ENCODE peak calls at places on chromosomes 4 and X, in eight cellular contexts. One of them, this sample, is unnamed.

GRCh38 chr4:89204624-89205023 is 93.3 kb downstream of the TIGD2 start:
- DNase-seq in heart left ventricle: no peak
- DNase-seq in upper lobe of right lung: no peak
- DNase-seq in endodermal cell: no peak
- DNase-seq in fibroblast of lung: peak; percentile 48
- DNase-seq in hepatocyte: no peak
- DNase-seq in neural progenitor cell: no peak
- DNase-seq in tibial artery: no peak
- DNase-seq in this sample: no peak

GRCh38 chr4:89653012-89653411 is 183.9 kb downstream of the SNCA start:
- DNase-seq in heart left ventricle: no peak
- DNase-seq in upper lobe of right lung: no peak
- DNase-seq in endodermal cell: no peak
- DNase-seq in fibroblast of lung: no peak
- DNase-seq in hepatocyte: no peak
- DNase-seq in neural progenitor cell: peak; percentile 45
- DNase-seq in tibial artery: no peak
- DNase-seq in this sample: no peak

GRCh38 chr4:39587881-39588280 is 50.8 kb downstream of the SMIM14 start:
- DNase-seq in heart left ventricle: no peak
- DNase-seq in upper lobe of right lung: no peak
- DNase-seq in endodermal cell: no peak
- DNase-seq in fibroblast of lung: peak; percentile 90
- DNase-seq in hepatocyte: no peak
- DNase-seq in neural progenitor cell: no peak
- DNase-seq in tibial artery: no peak
- DNase-seq in this sample: no peak

GRCh38 chr4:77734928-77735327 is 84.2 kb downstream of the CNOT6L start:
- DNase-seq in heart left ventricle: no peak
- DNase-seq in upper lobe of right lung: no peak
- DNase-seq in endodermal cell: peak; percentile 50
- DNase-seq in fibroblast of lung: peak; percentile 59
- DNase-seq in hepatocyte: peak; percentile 66
- DNase-seq in neural progenitor cell: no peak
- DNase-seq in tibial artery: no peak
- DNase-seq in this sample: no peak

GRCh38 chrX:138775501-138775900 is 64.0 kb upstream of the FGF13 start:
- DNase-seq in heart left ventricle: no peak
- DNase-seq in upper lobe of right lung: no peak
- DNase-seq in endodermal cell: no peak
- DNase-seq in fibroblast of lung: peak; percentile 34
- DNase-seq in hepatocyte: peak; percentile 28
- DNase-seq in neural progenitor cell: peak; percentile 46
- DNase-seq in tibial artery: no peak
- DNase-seq in this sample: no peak

GRCh38 chr4:13921805-13922204 is 294.3 kb upstream of the BOD1L1 start:
- DNase-seq in heart left ventricle: no peak
- DNase-seq in upper lobe of right lung: no peak
- DNase-seq in endodermal cell: no peak
- DNase-seq in fibroblast of lung: peak; percentile 58
- DNase-seq in hepatocyte: peak; percentile 17
- DNase-seq in neural progenitor cell: no peak
- DNase-seq in tibial artery: no peak
- DNase-seq in this sample: no peak

GRCh38 chr4:180768610-180769009 is 1474.6 kb upstream of the TENM3 start:
- DNase-seq in heart left ventricle: no peak
- DNase-seq in upper lobe of right lung: no peak
- DNase-seq in endodermal cell: no peak
- DNase-seq in fibroblast of lung: no peak
- DNase-seq in hepatocyte: no peak
- DNase-seq in neural progenitor cell: no peak
- DNase-seq in tibial artery: no peak
- DNase-seq in this sample: no peak

GRCh38 chr4:3320361-3321023 is 27.7 kb downstream of the RGS12 start:
- DNase-seq in heart left ventricle: no peak
- DNase-seq in upper lobe of right lung: peak; percentile 31
- DNase-seq in endodermal cell: peak; percentile 39
- DNase-seq in fibroblast of lung: no peak
- DNase-seq in hepatocyte: peak; percentile 71
- DNase-seq in neural progenitor cell: no peak
- DNase-seq in tibial artery: peak; percentile 48
- DNase-seq in this sample: peak; percentile 3

GRCh38 chr4:185232370-185232769 is 23.0 kb downstream of the SNX25 start:
- DNase-seq in heart left ventricle: no peak
- DNase-seq in upper lobe of right lung: no peak
- DNase-seq in endodermal cell: no peak
- DNase-seq in fibroblast of lung: peak; percentile 64
- DNase-seq in hepatocyte: peak; percentile 32
- DNase-seq in neural progenitor cell: no peak
- DNase-seq in tibial artery: no peak
- DNase-seq in this sample: peak; percentile 63

GRCh38 chrX:133796282-133796681 is 189.1 kb downstream of the GPC3 start:
- DNase-seq in heart left ventricle: no peak
- DNase-seq in upper lobe of right lung: no peak
- DNase-seq in endodermal cell: no peak
- DNase-seq in fibroblast of lung: no peak
- DNase-seq in hepatocyte: no peak
- DNase-seq in neural progenitor cell: no peak
- DNase-seq in tibial artery: no peak
- DNase-seq in this sample: no peak

GRCh38 chrX:133792198-133792953 is 193.0 kb downstream of the GPC3 start:
- DNase-seq in heart left ventricle: peak; percentile 33
- DNase-seq in upper lobe of right lung: peak; percentile 66
- DNase-seq in endodermal cell: peak; percentile 92
- DNase-seq in fibroblast of lung: peak; percentile 54
- DNase-seq in hepatocyte: peak; percentile 80
- DNase-seq in neural progenitor cell: peak; percentile 85
- DNase-seq in tibial artery: peak; percentile 67
- DNase-seq in this sample: peak; percentile 57

GRCh38 chrX:133794151-133794550 is 191.2 kb downstream of the GPC3 start:
- DNase-seq in heart left ventricle: no peak
- DNase-seq in upper lobe of right lung: no peak
- DNase-seq in endodermal cell: no peak
- DNase-seq in fibroblast of lung: no peak
- DNase-seq in hepatocyte: peak; percentile 16
- DNase-seq in neural progenitor cell: peak; percentile 7
- DNase-seq in tibial artery: no peak
- DNase-seq in this sample: no peak
- H3K4me1 ChIP-seq in heart left ventricle: no peaks in the 10 kb centered on the region
- H3K4me1 ChIP-seq in upper lobe of right lung: no peaks in the 10 kb centered on the region
- H3K4me1 ChIP-seq in endodermal cell: no peaks in the 10 kb centered on the region
- H3K4me1 ChIP-seq in fibroblast of lung: no peaks in the 10 kb centered on the region
- H3K4me1 ChIP-seq in hepatocyte: peaks cover 14% of the 10 kb centered on the region
- H3K4me1 ChIP-seq in neural progenitor cell: peaks cover 33% of the 10 kb centered on the region
- H3K4me1 ChIP-seq in tibial artery: no peaks in the 10 kb centered on the region
- H3K4me1 ChIP-seq in this sample: no peaks in the 10 kb centered on the region

GRCh38 chrX:15269120-15269519 is 763 bp downstream of the ASB9 start:
- DNase-seq in heart left ventricle: no peak
- DNase-seq in upper lobe of right lung: no peak
- DNase-seq in endodermal cell: no peak
- DNase-seq in fibroblast of lung: no peak
- DNase-seq in hepatocyte: no peak
- DNase-seq in neural progenitor cell: no peak
- DNase-seq in tibial artery: no peak
- DNase-seq in this sample: no peak

GRCh38 chrX:15274946-15275345 is 5.1 kb upstream of the ASB9 start:
- DNase-seq in heart left ventricle: no peak
- DNase-seq in upper lobe of right lung: no peak
- DNase-seq in endodermal cell: no peak
- DNase-seq in fibroblast of lung: no peak
- DNase-seq in hepatocyte: no peak
- DNase-seq in neural progenitor cell: no peak
- DNase-seq in tibial artery: no peak
- DNase-seq in this sample: no peak

DNA sequence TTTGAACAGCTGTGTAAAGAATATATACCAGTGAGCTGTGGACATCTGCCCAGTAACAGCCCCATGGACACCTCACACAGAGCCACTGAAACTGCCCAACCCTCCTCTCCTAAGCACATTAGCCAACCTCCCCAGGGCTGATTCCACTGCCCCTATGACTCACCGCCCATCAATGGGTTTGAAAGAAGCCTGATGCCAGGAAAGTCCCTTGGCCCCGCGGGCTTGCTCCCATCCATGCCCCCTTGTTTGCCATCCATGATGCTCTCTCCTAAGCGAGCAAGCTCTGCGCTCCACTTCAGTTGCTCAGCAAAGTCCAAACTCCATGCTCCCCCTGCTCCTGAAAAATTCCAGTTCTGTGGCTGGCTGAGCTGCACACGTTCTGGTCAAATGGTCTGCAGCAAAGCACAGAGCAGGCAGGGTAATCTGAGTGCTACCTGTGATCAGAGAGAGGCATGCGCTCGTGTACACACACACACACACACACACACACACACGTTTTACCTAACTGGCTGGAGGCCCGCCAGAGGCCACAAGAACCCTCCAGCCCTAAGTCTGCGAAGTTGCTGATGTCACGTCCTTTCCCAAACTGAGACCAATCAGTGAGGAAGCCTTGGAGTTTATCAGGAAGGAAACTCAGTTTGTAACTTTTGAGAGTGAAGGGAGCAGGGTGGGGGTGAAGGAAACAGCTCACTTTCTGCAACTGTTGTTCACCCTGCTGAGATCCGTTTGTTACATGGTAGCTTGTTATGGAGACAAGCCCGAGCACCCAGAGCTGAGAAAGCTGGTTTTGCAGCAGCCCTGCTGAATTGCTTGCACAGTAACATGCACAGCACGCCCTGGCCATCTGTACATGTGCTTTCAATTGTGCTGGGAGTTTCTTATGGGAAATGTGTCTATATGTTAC is at the start of gene ASB9:
- DNase-seq in heart left ventricle: peak; percentile 28
- DNase-seq in upper lobe of right lung: peak; percentile 75
- DNase-seq in endodermal cell: peak; percentile 55
- DNase-seq in fibroblast of lung: peak; percentile 19
- DNase-seq in hepatocyte: peak; percentile 74
- DNase-seq in neural progenitor cell: no peak
- DNase-seq in tibial artery: peak; percentile 56
- DNase-seq in this sample: peak; percentile 11
- TF ChIP-seq CTCF in heart left ventricle: no peak
- TF ChIP-seq CTCF in upper lobe of right lung: no peak
- TF ChIP-seq CTCF in endodermal cell: no peak
- TF ChIP-seq CTCF in fibroblast of lung: no peak
- TF ChIP-seq CTCF in hepatocyte: no peak
- TF ChIP-seq CTCF in neural progenitor cell: no peak
- TF ChIP-seq CTCF in tibial artery: no peak
- TF ChIP-seq CTCF in this sample: no peak

GRCh38 chr4:163598028-163598427 is 103.5 kb downstream of the TMA16 start:
- DNase-seq in heart left ventricle: no peak
- DNase-seq in upper lobe of right lung: no peak
- DNase-seq in endodermal cell: no peak
- DNase-seq in fibroblast of lung: no peak
- DNase-seq in hepatocyte: no peak
- DNase-seq in neural progenitor cell: no peak
- DNase-seq in tibial artery: no peak
- DNase-seq in this sample: no peak

GRCh38 chr4:163598489-163598888 is 104.0 kb downstream of the TMA16 start:
- DNase-seq in heart left ventricle: no peak
- DNase-seq in upper lobe of right lung: no peak
- DNase-seq in endodermal cell: no peak
- DNase-seq in fibroblast of lung: no peak
- DNase-seq in hepatocyte: no peak
- DNase-seq in neural progenitor cell: no peak
- DNase-seq in tibial artery: no peak
- DNase-seq in this sample: no peak

GRCh38 chr4:163592207-163592606 is 97.7 kb downstream of the TMA16 start:
- DNase-seq in heart left ventricle: no peak
- DNase-seq in upper lobe of right lung: no peak
- DNase-seq in endodermal cell: no peak
- DNase-seq in fibroblast of lung: no peak
- DNase-seq in hepatocyte: no peak
- DNase-seq in neural progenitor cell: no peak
- DNase-seq in tibial artery: no peak
- DNase-seq in this sample: no peak

GRCh38 chr4:163591614-163592020 is 97.1 kb downstream of the TMA16 start:
- DNase-seq in heart left ventricle: no peak
- DNase-seq in upper lobe of right lung: no peak
- DNase-seq in endodermal cell: no peak
- DNase-seq in fibroblast of lung: no peak
- DNase-seq in hepatocyte: no peak
- DNase-seq in neural progenitor cell: no peak
- DNase-seq in tibial artery: no peak
- DNase-seq in this sample: no peak

GRCh38 chr4:163595590-163595989 is 101.1 kb downstream of the TMA16 start:
- DNase-seq in heart left ventricle: no peak
- DNase-seq in upper lobe of right lung: no peak
- DNase-seq in endodermal cell: no peak
- DNase-seq in fibroblast of lung: no peak
- DNase-seq in hepatocyte: no peak
- DNase-seq in neural progenitor cell: no peak
- DNase-seq in tibial artery: no peak
- DNase-seq in this sample: no peak
- H3K4me1 ChIP-seq in heart left ventricle: no peaks in the 10 kb centered on the region
- H3K4me1 ChIP-seq in upper lobe of right lung: no peaks in the 10 kb centered on the region
- H3K4me1 ChIP-seq in endodermal cell: no peaks in the 10 kb centered on the region
- H3K4me1 ChIP-seq in fibroblast of lung: no peaks in the 10 kb centered on the region
- H3K4me1 ChIP-seq in hepatocyte: no peaks in the 10 kb centered on the region
- H3K4me1 ChIP-seq in neural progenitor cell: no peaks in the 10 kb centered on the region
- H3K4me1 ChIP-seq in tibial artery: no peaks in the 10 kb centered on the region
- H3K4me1 ChIP-seq in this sample: no peaks in the 10 kb centered on the region

GRCh38 chr4:5963611-5964010 is 54.6 kb downstream of the C4orf50 start:
- DNase-seq in heart left ventricle: no peak
- DNase-seq in upper lobe of right lung: peak; percentile 15
- DNase-seq in endodermal cell: peak; percentile 82
- DNase-seq in fibroblast of lung: no peak
- DNase-seq in hepatocyte: no peak
- DNase-seq in neural progenitor cell: peak; percentile 44
- DNase-seq in tibial artery: no peak
- DNase-seq in this sample: no peak
- TF ChIP-seq CTCF in heart left ventricle: no peak
- TF ChIP-seq CTCF in upper lobe of right lung: no peak
- TF ChIP-seq CTCF in endodermal cell: peak; percentile 50
- TF ChIP-seq CTCF in fibroblast of lung: no peak
- TF ChIP-seq CTCF in hepatocyte: no peak
- TF ChIP-seq CTCF in neural progenitor cell: peak; percentile 14
- TF ChIP-seq CTCF in tibial artery: no peak
- TF ChIP-seq CTCF in this sample: peak; percentile 36

GRCh38 chr4:153488006-153488718 is 22.0 kb downstream of the TMEM131L start:
- DNase-seq in heart left ventricle: peak; percentile 38
- DNase-seq in upper lobe of right lung: peak; percentile 74
- DNase-seq in endodermal cell: peak; percentile 67
- DNase-seq in fibroblast of lung: peak; percentile 67
- DNase-seq in hepatocyte: no peak
- DNase-seq in neural progenitor cell: no peak
- DNase-seq in tibial artery: no peak
- DNase-seq in this sample: no peak
- H3K4me1 ChIP-seq in heart left ventricle: peaks cover 70% of the 10 kb centered on the region
- H3K4me1 ChIP-seq in upper lobe of right lung: peaks cover 37% of the 10 kb centered on the region
- H3K4me1 ChIP-seq in endodermal cell: peaks cover 16% of the 10 kb centered on the region
- H3K4me1 ChIP-seq in fibroblast of lung: peaks cover 31% of the 10 kb centered on the region
- H3K4me1 ChIP-seq in hepatocyte: peaks cover 17% of the 10 kb centered on the region
- H3K4me1 ChIP-seq in neural progenitor cell: peaks cover 38% of the 10 kb centered on the region
- H3K4me1 ChIP-seq in tibial artery: peaks cover 88% of the 10 kb centered on the region
- H3K4me1 ChIP-seq in this sample: peaks cover 8% of the 10 kb centered on the region

GRCh38 chrX:50211510-50211909 is 6.9 kb downstream of the CCNB3 start:
- DNase-seq in heart left ventricle: no peak
- DNase-seq in upper lobe of right lung: no peak
- DNase-seq in endodermal cell: peak; percentile 67
- DNase-seq in fibroblast of lung: no peak
- DNase-seq in hepatocyte: no peak
- DNase-seq in neural progenitor cell: peak; percentile 37
- DNase-seq in tibial artery: no peak
- DNase-seq in this sample: peak; percentile 23
- TF ChIP-seq CTCF in heart left ventricle: no peak
- TF ChIP-seq CTCF in upper lobe of right lung: no peak
- TF ChIP-seq CTCF in endodermal cell: peak; percentile 68
- TF ChIP-seq CTCF in fibroblast of lung: no peak
- TF ChIP-seq CTCF in hepatocyte: no peak
- TF ChIP-seq CTCF in neural progenitor cell: peak; percentile 38
- TF ChIP-seq CTCF in tibial artery: no peak
- TF ChIP-seq CTCF in this sample: peak; percentile 51

GRCh38 chr4:55948726-55949479 is at the start of gene CEP135:
- DNase-seq in heart left ventricle: peak; percentile 95
- DNase-seq in upper lobe of right lung: peak; percentile 99
- DNase-seq in endodermal cell: peak; percentile 98
- DNase-seq in fibroblast of lung: peak; percentile 92
- DNase-seq in hepatocyte: peak; percentile 98
- DNase-seq in neural progenitor cell: peak; percentile 99
- DNase-seq in tibial artery: peak; percentile 97
- DNase-seq in this sample: peak; percentile 96
- H3K4me1 ChIP-seq in heart left ventricle: peaks cover 17% of the 10 kb centered on the region
- H3K4me1 ChIP-seq in upper lobe of right lung: peaks cover 5% of the 10 kb centered on the region
- H3K4me1 ChIP-seq in endodermal cell: peaks cover 4% of the 10 kb centered on the region
- H3K4me1 ChIP-seq in fibroblast of lung: peaks cover 3% of the 10 kb centered on the region
- H3K4me1 ChIP-seq in hepatocyte: peaks cover 21% of the 10 kb centered on the region
- H3K4me1 ChIP-seq in neural progenitor cell: peaks cover 17% of the 10 kb centered on the region
- H3K4me1 ChIP-seq in tibial artery: peaks cover 25% of the 10 kb centered on the region
- H3K4me1 ChIP-seq in this sample: no peaks in the 10 kb centered on the region